ENCODE peak calls at places on chromosomes 11 and 22, in ten cellular contexts. O is K562, B is transverse colon, P is prostate gland, H is spleen, F is stomach, G is H1, W is upper lobe of left lung, V is sigmoid colon, E is GM12878. Y is an unnamed sample.

GRCh38 chr11:28107331-28107725 is 628 bp downstream of the KIF18A start:
- DNase-seq in O (peak; percentile 20), B (no peak), P (no peak), H (no peak), F (no peak), G (no peak), W (no peak), V (no peak), E (peak; percentile 21), Y (no peak)

GRCh38 chr11:94423467-94423866 is 22.2 kb upstream of the GPR83 start:
- DNase-seq in O (no peak), B (no peak), P (no peak), H (no peak), F (no peak), G (no peak), W (peak; percentile 29), V (no peak), E (no peak), Y (no peak)

GRCh38 chr22:50146440-50147228 is 23.9 kb upstream of the PANX2 start:
- DNase-seq in O (peak; percentile 63), B (peak; percentile 58), P (no peak), H (no peak), F (peak; percentile 68), G (no peak), W (peak; percentile 49), V (peak; percentile 81), E (no peak), Y (no peak)

GRCh38 chr22:37571258-37571991 is 8.5 kb downstream of the LGALS2 start:
- DNase-seq in O (no peak), B (no peak), P (no peak), H (no peak), F (no peak), G (no peak), W (no peak), V (no peak), E (no peak), Y (no peak)

GRCh38 chr11:34997872-34998548 is 81.6 kb downstream of the PDHX start:
- DNase-seq in O (no peak), B (no peak), P (no peak), H (no peak), F (no peak), G (no peak), W (no peak), V (no peak), E (no peak), Y (no peak)

GRCh38 chr11:114321621-114322257 is 25.5 kb downstream of the NNMT start:
- DNase-seq in O (no peak), B (no peak), P (no peak), H (no peak), F (no peak), G (no peak), W (no peak), V (no peak), E (no peak), Y (no peak)

GRCh38 chr22:43209971-43210370 is 23.0 kb upstream of the TTLL12 start:
- DNase-seq in O (no peak), B (no peak), P (no peak), H (no peak), F (no peak), G (no peak), W (peak; percentile 70), V (no peak), E (no peak), Y (no peak)

GRCh38 chr22:38176170-38176741 is 5.4 kb downstream of the PLA2G6 start:
- DNase-seq in O (no peak), B (peak; percentile 56), P (peak; percentile 73), H (peak; percentile 87), F (peak; percentile 79), G (no peak), W (no peak), V (peak; percentile 91), E (peak; percentile 65), Y (no peak)

GRCh38 chr11:28819741-28820140 is 711.6 kb downstream of the METTL15 start:
- DNase-seq in O (no peak), B (no peak), P (no peak), H (no peak), F (no peak), G (no peak), W (no peak), V (no peak), E (no peak), Y (no peak)

GRCh38 chr22:31958625-31959239 is 14.4 kb downstream of the YWHAH start:
- DNase-seq in O (no peak), B (no peak), P (no peak), H (peak; percentile 39), F (no peak), G (no peak), W (peak; percentile 45), V (no peak), E (no peak), Y (no peak)

GRCh38 chr11:115561116-115561515 is 56.9 kb upstream of the CADM1 start:
- DNase-seq in O (no peak), B (no peak), P (no peak), H (no peak), F (no peak), G (no peak), W (no peak), V (no peak), E (no peak), Y (no peak)

DNA sequence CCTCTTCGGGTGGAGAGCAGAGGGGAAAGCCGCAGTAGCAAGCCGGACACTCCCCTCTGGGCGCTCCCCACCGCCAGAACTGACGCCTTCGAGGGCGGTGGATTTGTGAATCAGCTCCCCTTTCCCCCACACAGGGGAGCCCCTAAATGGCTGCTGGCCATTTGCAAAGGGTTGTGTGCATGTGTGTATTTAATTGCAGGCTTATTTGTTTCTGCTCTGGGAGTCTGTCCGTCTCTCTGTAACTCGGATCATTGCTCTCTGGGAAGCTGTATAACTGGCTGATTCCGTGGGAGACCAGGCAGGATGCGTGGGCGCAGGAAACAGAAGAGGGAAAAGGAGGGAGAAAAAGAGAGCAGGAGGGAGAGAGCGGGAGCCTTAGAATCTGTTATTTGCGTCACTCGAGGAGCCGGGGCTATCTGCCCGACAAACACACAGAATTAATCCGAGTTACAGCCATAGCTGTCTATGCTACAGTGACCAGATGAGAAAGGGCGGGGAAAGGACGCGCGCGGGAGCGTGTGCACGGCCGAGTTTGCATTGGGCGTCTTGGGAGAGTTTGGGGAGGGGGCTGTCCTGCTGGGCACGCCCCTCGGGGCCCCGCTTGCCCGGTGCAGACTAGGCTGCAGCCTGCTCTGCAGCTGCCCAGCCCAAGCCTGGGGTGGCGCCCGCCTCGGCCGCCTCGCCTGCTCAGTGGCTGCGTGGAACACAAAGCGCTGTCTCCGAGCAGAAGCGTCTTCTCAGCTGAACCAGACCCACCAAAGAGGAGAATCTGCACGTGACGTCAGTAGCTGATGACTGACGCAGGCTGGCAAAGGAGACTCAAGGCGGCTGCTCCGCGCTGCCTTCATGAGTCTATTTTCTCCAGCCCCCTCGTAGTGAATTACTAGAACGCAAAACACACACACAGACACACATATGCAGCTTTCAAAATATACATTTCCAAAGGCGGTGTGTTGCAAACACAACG is 105.3 kb upstream of the HSD17B12 start:
- DNase-seq in O (no peak), B (no peak), P (no peak), H (no peak), F (no peak), G (peak; percentile 69), W (peak; percentile 84), V (peak; percentile 68), E (no peak), Y (peak; percentile 29)
- TF ChIP-seq POLR2AphosphoS5 in O (no peak), B (no peak), P (no peak), H (no peak), F (no peak), G (no peak), W (no peak), V (no peak), E (no peak), Y (no peak)

DNA sequence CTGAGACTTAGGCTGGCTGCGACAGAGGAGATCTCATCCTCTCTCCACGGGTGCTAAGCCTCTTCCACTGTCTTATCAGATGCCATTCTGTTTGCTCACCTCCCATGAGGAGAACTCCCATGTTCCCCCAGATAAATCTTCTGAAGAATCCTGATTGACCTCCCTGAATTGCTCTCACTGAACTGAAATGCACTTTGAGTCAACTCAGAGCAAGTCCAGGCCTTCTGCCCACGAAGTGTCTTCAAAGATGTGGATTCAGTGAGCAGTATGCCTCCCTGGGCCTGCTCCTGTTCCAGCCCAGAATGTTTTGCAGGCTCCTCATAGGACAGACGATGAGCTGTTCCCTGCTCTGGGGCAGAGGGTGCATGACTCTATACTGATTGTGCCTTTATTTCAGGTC is 17.4 kb downstream of the TUB start:
- DNase-seq in O (no peak), B (no peak), P (no peak), H (peak; percentile 28), F (peak; percentile 17), G (no peak), W (no peak), V (peak; percentile 55), E (no peak), Y (no peak)
- H3K27ac ChIP-seq in O (no peak overlapping the region), B (no peak overlapping the region), P (no peak overlapping the region), H (no peak overlapping the region), F (no peak overlapping the region), G (no peak overlapping the region), W (no peak overlapping the region), V (no peak overlapping the region), E (no peak overlapping the region), Y (no peak overlapping the region)

DNA sequence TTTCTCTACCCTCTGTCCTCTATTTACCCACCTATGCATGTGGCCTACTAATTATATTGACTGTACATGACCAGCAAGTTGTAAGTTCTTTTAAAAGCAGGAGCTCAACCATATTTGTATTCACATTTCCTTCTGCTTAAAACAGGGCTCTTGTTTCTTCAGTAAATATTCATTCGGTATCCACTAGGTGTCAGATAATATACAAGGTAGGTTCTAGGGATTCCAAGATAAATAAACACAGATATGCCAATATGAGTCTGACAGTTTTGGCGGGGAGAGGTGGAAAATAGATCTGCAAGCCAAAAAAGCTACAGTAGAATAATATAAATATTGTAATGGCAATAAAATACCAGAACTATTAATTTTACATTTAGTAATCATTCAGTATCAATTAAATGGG is 15.3 kb upstream of the RAB30 start:
- DNase-seq in O (no peak), B (no peak), P (no peak), H (no peak), F (no peak), G (no peak), W (no peak), V (no peak), E (no peak), Y (no peak)
- TF ChIP-seq POLR2A in O (no peak), B (no peak), P (no peak), H (no peak), F (no peak), G (no peak), W (no peak), V (no peak), E (no peak), Y (no peak)

DNA sequence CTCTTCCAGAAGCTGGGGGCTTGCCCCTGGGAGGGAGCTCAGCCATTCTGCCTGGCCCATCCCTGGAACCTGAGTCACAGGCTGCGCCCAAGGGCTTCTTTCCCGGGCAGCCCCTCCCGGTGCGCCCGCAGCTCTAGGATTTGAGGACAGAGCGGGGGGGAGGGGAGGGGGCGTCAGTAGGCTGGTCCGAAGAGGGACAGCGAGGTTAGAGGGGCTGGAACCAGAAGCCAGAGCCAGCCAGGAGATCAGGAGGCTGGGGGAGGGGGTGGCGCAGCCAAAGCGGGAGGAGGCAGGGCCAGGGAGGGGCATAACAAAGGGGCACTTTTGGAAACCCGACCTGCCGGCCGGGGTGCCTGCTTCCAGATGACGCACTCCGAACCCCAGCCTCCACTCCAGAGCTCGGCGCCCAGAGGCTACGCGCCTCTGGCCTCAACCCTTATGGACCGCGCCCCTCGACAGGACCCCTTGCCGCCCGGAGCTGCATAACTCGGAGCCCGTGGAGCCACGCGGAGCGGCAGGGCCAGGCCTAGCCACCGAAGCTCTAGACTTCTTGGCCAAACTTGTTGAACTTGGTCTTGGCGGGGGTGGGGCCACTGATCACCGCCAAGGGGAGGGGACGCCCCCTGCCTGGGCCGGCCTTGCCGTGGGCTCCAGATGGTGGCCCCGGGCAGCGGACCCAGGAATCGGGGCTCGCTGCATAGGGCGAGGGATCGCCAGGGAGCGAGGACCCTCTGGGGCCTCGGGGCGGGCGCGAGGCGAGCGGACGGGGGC is 744 bp downstream of the PACSIN3 start:
- DNase-seq in O (no peak), B (peak; percentile 39), P (peak; percentile 69), H (no peak), F (peak; percentile 70), G (peak; percentile 87), W (peak; percentile 89), V (peak; percentile 88), E (no peak), Y (no peak)
- TF ChIP-seq POLR2AphosphoS5 in O (no peak), B (peak; percentile 54), P (peak; percentile 66), H (no peak), F (peak; percentile 65), G (peak; percentile 81), W (no peak), V (peak; percentile 67), E (no peak), Y (peak; percentile 88)

Y was measured in vagina.